ENCODE peak calls at places on chromosome 16, in ten cellular contexts. N, Q, I, K, M, B, J, Z, O and D are unnamed samples.

GRCh38 chr16:30602595-30603277 is 7.5 kb downstream of the ZNF689 start:
- DNase-seq in J (no peak), Z (no peak), K (no peak), M (peak; percentile 37), B (no peak), I (no peak), O (no peak), N (no peak), Q (no peak), D (no peak)

GRCh38 chr16:57479043-57479421 is 7.3 kb downstream of the DOK4 start:
- DNase-seq in Q (no peak), M (no peak), J (peak; percentile 59), N (no peak), I (no peak), K (no peak), B (no peak), O (no peak), Z (peak; percentile 44), D (no peak)

GRCh38 chr16:82936941-82937551 is 310.3 kb downstream of the CDH13 start:
- DNase-seq in I (no peak), N (no peak), O (no peak), M (peak; percentile 87), Z (no peak), Q (no peak), J (no peak), B (no peak), K (no peak), D (no peak)

GRCh38 chr16:11743308-11744074 is 834 bp upstream of the TXNDC11 start:
- DNase-seq in M (peak; percentile 49), N (peak; percentile 41), I (peak; percentile 62), J (no peak), Z (no peak), K (peak; percentile 38), B (peak; percentile 39), O (no peak), Q (no peak), D (peak; percentile 82)

GRCh38 chr16:29806641-29807425 is 504 bp downstream of the MAZ start:
- DNase-seq in M (no peak), K (no peak), B (peak; percentile 71), O (peak; percentile 29), N (peak; percentile 44), Q (peak; percentile 92), J (peak; percentile 79), Z (no peak), I (peak; percentile 67), D (peak; percentile 68)

GRCh38 chr16:47777191-47777590 is 316.1 kb downstream of the PHKB start:
- DNase-seq in M (peak; percentile 41), O (no peak), I (no peak), Q (no peak), Z (no peak), B (no peak), J (no peak), N (no peak), K (no peak), D (no peak)

GRCh38 chr16:57355898-57356414 is 2.6 kb upstream of the CCL22 start:
- DNase-seq in I (no peak), O (no peak), N (peak; percentile 4), Q (no peak), K (no peak), M (no peak), Z (no peak), B (no peak), J (no peak), D (no peak)

GRCh38 chr16:78452030-78452429 is 352.6 kb downstream of the WWOX start:
- DNase-seq in B (no peak), I (no peak), J (no peak), K (no peak), Q (no peak), O (no peak), Z (no peak), M (no peak), N (no peak), D (no peak)

GRCh38 chr16:87953308-87954208 is 2.3 kb downstream of the BANP start:
- DNase-seq in J (no peak), Z (no peak), N (no peak), M (no peak), B (no peak), I (no peak), K (no peak), Q (no peak), O (no peak), D (no peak)

GRCh38 chr16:87952751-87953150 is 1.5 kb downstream of the BANP start:
- DNase-seq in I (no peak), K (no peak), B (no peak), O (no peak), M (no peak), J (no peak), Z (no peak), N (no peak), Q (no peak), D (no peak)

GRCh38 chr16:87950765-87951549 is at the start of gene BANP:
- DNase-seq in N (peak; percentile 98), Z (peak; percentile 96), I (peak; percentile 98), K (peak; percentile 98), B (peak; percentile 97), O (peak; percentile 98), Q (peak; percentile 99), J (peak; percentile 97), M (peak; percentile 98), D (peak; percentile 99)

GRCh38 chr16:87954361-87954760 is 3.1 kb downstream of the BANP start:
- DNase-seq in B (no peak), I (no peak), O (no peak), J (no peak), Z (no peak), Q (no peak), K (no peak), M (no peak), N (peak; percentile 44), D (no peak)

DNA sequence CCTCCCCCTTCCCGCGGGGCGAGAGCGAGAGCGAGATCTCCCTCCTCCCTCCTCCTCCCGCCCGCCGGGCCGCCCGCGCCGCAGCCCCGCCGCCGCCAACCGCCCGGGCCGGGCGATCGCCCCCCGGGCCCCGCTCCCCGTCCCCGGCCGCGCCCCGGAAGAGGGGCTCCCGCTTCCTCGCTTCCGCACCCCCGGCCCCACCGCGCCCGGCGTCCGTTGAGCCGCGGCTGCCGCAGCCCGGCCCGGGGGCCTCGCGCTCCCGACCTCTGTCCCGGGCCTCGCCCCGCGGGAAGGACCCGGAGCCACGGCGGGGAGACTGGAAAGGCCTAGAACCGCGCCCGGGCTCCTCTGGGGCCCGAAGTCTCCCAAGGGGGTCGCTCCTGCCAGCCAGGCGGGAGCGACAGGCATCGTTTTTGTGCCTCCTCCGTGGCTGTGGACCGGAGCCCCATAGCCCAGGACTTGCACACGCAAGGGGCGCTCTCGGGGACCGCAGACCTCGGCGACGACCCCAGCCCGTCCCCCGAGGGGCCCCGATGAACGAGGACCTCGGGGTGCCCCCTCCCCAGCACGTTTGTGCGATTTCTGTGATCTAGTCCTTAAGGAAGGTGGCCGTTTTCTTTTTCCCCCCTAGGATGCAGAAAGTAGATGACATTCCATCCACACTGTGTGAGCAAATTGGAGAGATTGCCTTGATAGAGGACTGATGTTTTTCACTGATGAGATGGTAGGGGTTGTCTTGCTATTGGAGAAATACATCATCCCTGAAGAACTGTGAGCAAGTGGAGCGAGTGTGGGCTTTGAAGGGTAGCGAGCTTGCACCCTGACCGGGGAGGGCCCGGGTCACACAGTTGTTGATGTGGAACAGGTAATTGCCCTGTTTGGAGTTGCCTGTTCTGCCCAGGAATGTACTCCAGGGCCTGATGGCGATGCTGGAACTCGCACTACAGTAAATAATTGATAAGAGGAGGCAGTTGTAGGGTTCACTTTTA is 610 bp downstream of the BANP start:
- DNase-seq in J (peak; percentile 59), N (no peak), K (no peak), Z (no peak), M (no peak), O (no peak), Q (no peak), B (no peak), I (no peak), D (peak; percentile 58)
- TF ChIP-seq POLR2A in J (no peak), N (no peak), K (no peak), Z (no peak), M (peak; percentile 67), O (no peak), Q (no peak), B (no peak), I (no peak), D (no peak)

DNA sequence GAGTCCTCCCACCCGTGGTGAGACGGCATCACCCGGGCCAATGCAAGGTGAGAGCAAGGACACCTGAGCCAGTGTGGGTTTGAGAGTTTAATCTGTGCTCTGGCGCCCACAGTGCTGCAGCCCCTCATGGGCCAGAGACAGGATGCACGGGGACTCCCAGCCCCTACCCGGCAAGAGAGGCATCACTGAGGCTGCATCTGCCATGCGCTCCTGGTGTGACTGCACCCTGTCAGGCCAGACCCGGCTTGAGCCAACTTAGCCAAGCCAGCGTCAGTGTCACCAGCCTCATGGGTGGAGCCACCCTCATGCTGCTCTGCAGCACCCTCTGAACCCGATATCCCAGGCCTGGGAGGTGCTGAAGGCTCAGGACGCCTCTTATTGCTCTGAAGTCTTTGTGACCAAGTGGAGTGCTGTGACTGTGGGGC is 1.3 kb upstream of the BRICD5 start:
- DNase-seq in N (no peak), I (no peak), Q (no peak), M (no peak), Z (no peak), O (no peak), B (no peak), J (no peak), K (no peak), D (peak; percentile 49)
- H3K4me3 ChIP-seq in N (no peak overlapping the region), I (no peak overlapping the region), Q (no peak overlapping the region), M (no peak overlapping the region), Z (no peak overlapping the region), O (no peak overlapping the region), B (no peak overlapping the region), J (no peak overlapping the region), K (no peak overlapping the region), D (no peak overlapping the region)

GRCh38 chr16:85897384-85897783 is 1.6 kb upstream of the IRF8 start:
- DNase-seq in J (no peak), Q (no peak), N (no peak), Z (no peak), K (no peak), M (no peak), I (no peak), O (no peak), B (no peak), D (no peak)

GRCh38 chr16:85899444-85899843 is 482 bp downstream of the IRF8 start:
- DNase-seq in M (no peak), Q (no peak), K (no peak), Z (no peak), O (no peak), I (no peak), J (no peak), N (peak; percentile 13), B (no peak), D (no peak)

GRCh38 chr16:85900031-85900792 is 1.2 kb downstream of the IRF8 start:
- DNase-seq in M (no peak), O (no peak), Q (peak; percentile 76), B (no peak), N (peak; percentile 67), I (no peak), Z (no peak), K (no peak), J (no peak), D (no peak)

GRCh38 chr16:85901110-85901509 is 2.1 kb downstream of the IRF8 start:
- DNase-seq in N (no peak), M (no peak), I (no peak), B (no peak), K (no peak), J (no peak), Z (no peak), Q (peak; percentile 62), O (no peak), D (no peak)

DNA sequence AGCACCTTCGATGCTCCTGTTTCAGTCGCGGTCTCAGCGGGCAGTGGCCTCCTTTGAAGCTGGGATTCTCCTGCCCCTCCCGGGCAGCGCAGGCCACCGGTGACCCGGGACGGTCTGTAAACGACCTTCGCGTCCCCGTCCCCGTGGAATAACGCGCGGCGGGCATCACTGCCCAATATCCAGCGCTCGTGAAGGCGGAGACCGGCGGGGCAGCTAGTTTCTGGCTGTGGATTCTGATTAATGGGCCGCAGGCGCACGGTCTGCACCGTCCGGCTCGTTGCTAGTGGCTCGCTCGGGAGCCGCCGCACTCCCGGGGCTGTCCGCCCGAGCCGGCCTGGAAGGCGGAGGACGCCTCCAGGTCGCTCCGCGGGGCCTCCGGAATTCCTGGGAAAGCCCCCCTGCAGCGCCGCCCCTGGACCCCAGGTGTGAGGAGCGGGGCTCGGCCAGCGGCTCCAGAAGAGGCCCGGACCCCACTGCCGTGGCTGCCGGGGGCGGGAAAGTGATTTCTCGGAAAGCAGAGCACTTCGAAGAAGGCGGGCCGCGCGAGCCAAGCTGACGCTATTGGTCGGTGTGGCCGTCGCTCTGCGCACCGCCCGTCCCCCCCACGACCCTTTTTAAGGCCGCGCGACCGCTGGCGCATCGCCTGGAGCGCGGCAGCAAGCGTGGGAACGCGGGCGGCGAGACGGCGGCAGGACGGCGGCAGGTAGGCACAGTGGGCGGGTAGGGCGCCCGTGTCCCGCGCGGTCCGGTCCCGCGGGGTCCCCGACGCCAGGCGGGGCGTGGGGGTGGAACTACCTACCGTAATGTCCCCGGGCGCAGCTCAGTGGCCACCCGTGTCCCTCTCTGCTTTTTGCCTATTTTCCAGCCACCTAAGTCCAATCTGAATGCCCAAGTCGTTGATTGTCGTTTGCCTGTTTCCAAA is at the start of gene IRF8:
- DNase-seq in Q (peak; percentile 88), B (peak; percentile 59), K (no peak), I (no peak), Z (no peak), O (peak; percentile 17), N (peak; percentile 76), J (peak; percentile 67), M (no peak), D (peak; percentile 90)
- TF ChIP-seq POLR2A in Q (no peak), B (peak; percentile 47), K (no peak), I (peak; percentile 33), Z (no peak), O (peak; percentile 57), N (no peak), J (no peak), M (no peak), D (peak; percentile 97)

GRCh38 chr16:2025251-2025650 is 1.5 kb upstream of the NHERF2 start:
- DNase-seq in B (no peak), N (no peak), M (no peak), J (no peak), O (no peak), K (no peak), Z (no peak), Q (no peak), I (no peak), D (peak; percentile 25)

GRCh38 chr16:2024026-2024425 is 2.7 kb upstream of the NHERF2 start:
- DNase-seq in J (no peak), B (no peak), M (no peak), Z (no peak), N (no peak), K (no peak), O (no peak), Q (no peak), I (no peak), D (no peak)

GRCh38 chr16:2019919-2020831 is 590 bp downstream of the NPW start:
- DNase-seq in K (no peak), O (no peak), J (peak; percentile 40), B (no peak), Q (no peak), I (no peak), N (no peak), M (no peak), Z (no peak), D (no peak)

GRCh38 chr16:2023098-2023925 is 3.4 kb upstream of the NHERF2 start:
- DNase-seq in Q (peak; percentile 98), N (peak; percentile 96), K (peak; percentile 88), B (peak; percentile 94), Z (peak; percentile 94), J (peak; percentile 96), I (peak; percentile 90), M (peak; percentile 79), O (peak; percentile 92), D (peak; percentile 94)

DNA sequence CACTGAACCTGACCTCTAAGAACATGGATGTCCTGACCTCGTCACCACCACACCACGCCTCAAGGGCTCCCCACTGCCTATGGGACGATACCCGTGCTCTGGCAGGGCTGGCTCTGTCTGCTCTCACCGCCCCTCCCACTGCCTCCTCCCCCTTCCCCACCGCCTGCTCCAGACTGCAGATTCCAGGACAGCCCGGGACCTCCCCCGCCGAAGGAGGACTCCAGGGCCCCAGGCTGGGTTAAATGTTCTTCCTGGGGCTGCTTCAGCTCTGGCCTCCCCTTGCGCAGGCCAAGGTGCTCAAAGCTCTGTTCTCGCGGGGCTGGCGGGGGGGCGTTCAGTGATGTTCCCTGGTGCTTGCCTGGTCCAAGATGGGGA is 3.1 kb downstream of the NPW start:
- DNase-seq in O (no peak), Z (no peak), Q (no peak), B (no peak), M (peak; percentile 26), I (no peak), J (no peak), K (peak; percentile 84), N (no peak), D (no peak)
- H3K4me3 ChIP-seq in O (peak overlapping the region; percentile 23), Z (peak overlapping the region; percentile 31), Q (no peak overlapping the region), B (peak overlapping the region; percentile 29), M (peak overlapping the region; percentile 13), I (peak overlapping the region; percentile 12), J (peak overlapping the region; percentile 31), K (peak overlapping the region; percentile 34), N (peak overlapping the region; percentile 24), D (no peak overlapping the region)